ENCODE peak calls at places on chromosomes 12 and 14, in six cellular contexts. W is IMR-90, B is H9, O is mesendoderm, G is mesenchymal stem cell, S is H1. P is an unnamed sample.

GRCh38 chr12:26530461-26530860 is 302.5 kb downstream of the ITPR2 start:
- DNase-seq in W (no peak), B (no peak), O (no peak), G (no peak), S (no peak), P (no peak)

GRCh38 chr12:128381537-128381936 is 114.6 kb downstream of the TMEM132C start:
- DNase-seq in W (no peak), B (peak), O (peak), G (no peak), S (no peak), P (peak)

GRCh38 chr12:39660101-39660500 is 40.5 kb upstream of the ABCD2 start:
- DNase-seq in W (no peak), B (no peak), O (peak), G (no peak), S (no peak), P (no peak)

GRCh38 chr14:68932686-68933085 is 46.4 kb downstream of the ACTN1 start:
- DNase-seq in W (no peak), B (no peak), O (no peak), G (no peak), S (no peak), P (no peak)

GRCh38 chr12:51888316-51889215 is 663 bp downstream of the ANKRD33 start:
- DNase-seq in W (no peak), B (no peak), O (no peak), G (no peak), S (no peak), P (no peak)

GRCh38 chr12:50240792-50241114 is 42.6 kb downstream of the LIMA1 start:
- DNase-seq in W (no peak), B (no peak), O (no peak), G (peak), S (no peak), P (no peak)

GRCh38 chr14:102917469-102918211 is 4.8 kb upstream of the AMN start:
- DNase-seq in W (peak), B (peak), O (peak), G (peak), S (peak), P (no peak)

GRCh38 chr12:42482086-42482819 is 107.3 kb downstream of the PRICKLE1 start:
- DNase-seq in W (peak), B (peak), O (no peak), G (no peak), S (no peak), P (no peak)

GRCh38 chr14:24365600-24366374 is 2.2 kb upstream of the NFATC4 start:
- DNase-seq in W (peak), B (peak), O (peak), G (peak), S (peak), P (peak)

GRCh38 chr14:70188608-70189540 is at the start of gene SLC8A3:
- DNase-seq in W (peak), B (peak), O (peak), G (peak), S (no peak), P (peak)

GRCh38 chr12:105214141-105214540 is 21.8 kb downstream of the APPL2 start:
- DNase-seq in W (peak), B (no peak), O (no peak), G (peak), S (no peak), P (no peak)

GRCh38 chr14:45284802-45285201 is 31.8 kb upstream of the MIS18BP1 start:
- DNase-seq in W (no peak), B (no peak), O (no peak), G (no peak), S (no peak), P (no peak)

GRCh38 chr12:50557421-50557820 is 52.6 kb downstream of the DIP2B start:
- DNase-seq in W (peak), B (no peak), O (no peak), G (no peak), S (no peak), P (no peak)

GRCh38 chr14:91405241-91405721 is 12.3 kb downstream of the CCDC88C start:
- DNase-seq in W (no peak), B (no peak), O (no peak), G (no peak), S (no peak), P (no peak)

GRCh38 chr12:15779925-15780324 is 9.3 kb downstream of the EPS8 start:
- DNase-seq in W (no peak), B (no peak), O (no peak), G (no peak), S (no peak), P (no peak)

GRCh38 chr12:89695100-89695499 is 13.5 kb downstream of the ATP2B1 start:
- DNase-seq in W (peak), B (no peak), O (no peak), G (peak), S (no peak), P (no peak)

DNA sequence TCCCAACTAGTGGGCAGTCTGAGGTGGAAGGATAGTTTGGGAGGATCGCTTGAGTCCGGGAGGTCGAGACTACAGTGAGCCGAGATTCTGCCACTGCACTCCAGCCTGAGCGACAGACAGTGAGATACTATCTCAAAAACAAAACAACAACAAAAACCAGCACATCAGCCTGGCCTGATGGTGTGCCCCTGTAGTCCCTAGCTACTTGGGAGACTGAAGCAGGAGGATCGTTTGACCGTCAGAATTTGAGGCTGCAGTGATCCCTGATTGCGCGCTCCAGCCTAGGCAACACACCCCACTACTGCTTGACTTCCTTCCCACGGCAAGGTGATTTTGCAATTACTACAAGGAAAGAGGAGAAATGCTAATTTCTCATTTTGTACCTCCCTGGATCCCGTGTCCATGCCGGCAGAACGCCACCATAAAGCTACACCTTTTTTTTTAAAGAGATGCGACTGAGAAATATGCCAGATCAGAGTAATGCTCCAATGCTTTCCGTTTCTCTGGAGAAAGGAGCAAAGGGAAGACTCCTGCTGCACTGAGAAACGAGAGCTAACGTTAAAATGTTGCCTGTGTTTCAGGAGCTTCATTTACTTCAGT is 665 bp upstream of the SCFD1 start:
- DNase-seq in W (peak), B (peak), O (peak), G (no peak), S (no peak), P (peak)
- H4K8ac ChIP-seq in W (peak), B (no peak), O (no peak), G (peak), S (no peak), P (peak)

GRCh38 chr14:101480022-101480746 is 81.1 kb upstream of the DIO3 start:
- DNase-seq in W (no peak), B (no peak), O (no peak), G (no peak), S (no peak), P (no peak)
- H4K8ac ChIP-seq in W (no peak), B (no peak), O (no peak), G (no peak), S (no peak), P (no peak)

DNA sequence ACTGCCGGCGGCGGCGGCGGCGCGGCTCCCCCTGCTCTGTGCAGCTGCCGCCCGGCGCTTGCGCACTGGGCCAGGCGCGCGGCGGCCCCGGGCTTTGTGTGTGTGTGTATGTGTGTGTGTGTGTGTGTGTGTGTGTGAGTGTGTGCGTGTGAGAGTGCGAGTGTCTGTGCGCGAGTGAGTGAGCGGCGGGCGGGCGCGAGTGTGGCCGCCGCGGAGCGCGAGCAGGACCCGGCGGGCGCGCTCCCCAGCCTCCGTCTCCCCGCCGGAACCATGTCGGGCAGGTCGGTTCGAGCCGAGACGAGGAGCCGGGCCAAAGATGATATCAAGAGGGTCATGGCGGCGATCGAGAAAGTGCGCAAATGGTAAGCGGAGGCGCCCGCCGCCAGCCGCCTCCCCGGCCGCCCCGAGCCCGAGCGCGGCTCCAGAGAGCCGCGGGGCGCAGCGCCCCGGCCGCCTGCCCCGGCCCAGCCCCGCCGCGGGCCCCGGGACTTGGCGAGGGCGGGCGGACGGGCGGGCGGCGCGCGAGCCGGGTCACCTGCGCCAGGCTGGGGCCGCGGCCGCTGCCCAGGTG is at the start of gene BCL7A:
- DNase-seq in W (peak), B (peak), O (peak), G (peak), S (no peak), P (peak)
- H4K8ac ChIP-seq in W (peak), B (no peak), O (peak), G (peak), S (peak), P (no peak)

GRCh38 chr12:121038861-121039654 is at the start of gene OASL:
- DNase-seq in W (no peak), B (no peak), O (no peak), G (no peak), S (no peak), P (no peak)

GRCh38 chr12:121030576-121031212 is 8.4 kb downstream of the OASL start:
- DNase-seq in W (no peak), B (no peak), O (no peak), G (no peak), S (no peak), P (no peak)

GRCh38 chr12:121036810-121037326 is 2.2 kb downstream of the OASL start:
- DNase-seq in W (peak), B (no peak), O (no peak), G (peak), S (no peak), P (no peak)

GRCh38 chr12:121033625-121034349 is 5.3 kb downstream of the OASL start:
- DNase-seq in W (no peak), B (no peak), O (no peak), G (peak), S (no peak), P (no peak)

GRCh38 chr12:121034906-121035305 is 4.1 kb downstream of the OASL start:
- DNase-seq in W (no peak), B (no peak), O (no peak), G (no peak), S (no peak), P (no peak)
- H4K8ac ChIP-seq in W (no peak), B (no peak), O (no peak), G (no peak), S (no peak), P (no peak)

GRCh38 chr12:123271182-123271491 is 519 bp downstream of the CDK2AP1 start:
- DNase-seq in W (peak), B (no peak), O (peak), G (peak), S (no peak), P (peak)
- H4K8ac ChIP-seq in W (no peak), B (no peak), O (peak), G (no peak), S (peak), P (no peak)

GRCh38 chr14:22837059-22837749 is 819 bp downstream of the MMP14 start:
- DNase-seq in W (peak), B (no peak), O (peak), G (peak), S (no peak), P (no peak)
- H4K8ac ChIP-seq in W (peak), B (no peak), O (peak), G (peak), S (peak), P (peak)

P was measured in neuronal stem cell.